ENCODE peak calls at places on chromosomes 5 and 9, in eight cellular contexts. S is tibial nerve, F is colonic mucosa, N is PC-3, W is prostate gland, J is GM13977, K is PC-9, R is OCI-LY7. H is an unnamed sample.

GRCh38 chr9:108168451-108168850 is 678.9 kb upstream of the KLF4 start:
- DNase-seq in J (no peak), W (no peak), K (no peak), F (no peak), S (peak; percentile 36), N (no peak), R (no peak), H (no peak)

GRCh38 chr5:149434162-149435014 is 55.3 kb upstream of the IL17B start:
- DNase-seq in S (peak; percentile 87), K (peak; percentile 59), F (peak; percentile 68), W (peak; percentile 56), N (peak; percentile 84), R (peak; percentile 63), J (peak; percentile 78), H (peak; percentile 70)

GRCh38 chr5:1137567-1138444 is 25.9 kb upstream of the SLC12A7 start:
- DNase-seq in N (peak; percentile 8), F (peak; percentile 75), W (no peak), R (peak; percentile 34), S (peak; percentile 30), K (no peak), J (no peak), H (no peak)

GRCh38 chr5:40071870-40072269 is 607.8 kb upstream of the PTGER4 start:
- DNase-seq in W (no peak), R (no peak), F (no peak), K (no peak), S (no peak), J (no peak), N (peak; percentile 63), H (peak; percentile 75)

GRCh38 chr9:4327504-4328191 is 27.8 kb upstream of the GLIS3 start:
- DNase-seq in W (no peak), K (no peak), N (peak; percentile 10), J (no peak), F (no peak), R (no peak), S (no peak), H (peak; percentile 36)

GRCh38 chr9:108290839-108291585 is 564.8 kb downstream of the ACTL7B start:
- DNase-seq in R (no peak), J (no peak), N (no peak), S (no peak), W (peak; percentile 38), F (no peak), K (no peak), H (peak; percentile 58)

GRCh38 chr9:96020822-96021615 is 145.5 kb downstream of the ERCC6L2 start:
- DNase-seq in J (peak; percentile 59), S (peak; percentile 36), W (no peak), K (no peak), N (no peak), F (peak; percentile 36), R (no peak), H (peak; percentile 13)

GRCh38 chr5:36569456-36569855 is 37.0 kb upstream of the SLC1A3 start:
- DNase-seq in N (no peak), S (peak; percentile 40), K (no peak), W (no peak), J (no peak), R (no peak), F (no peak), H (peak; percentile 24)

GRCh38 chr5:124745367-124746251 is 830 bp downstream of the ZNF608 start:
- DNase-seq in W (peak; percentile 30), K (no peak), N (peak; percentile 4), F (no peak), S (no peak), R (peak; percentile 65), J (no peak), H (peak; percentile 62)

GRCh38 chr5:32217886-32218396 is 43.8 kb upstream of the GOLPH3 start:
- DNase-seq in J (no peak), S (peak; percentile 65), N (peak; percentile 22), F (peak; percentile 30), K (no peak), R (peak; percentile 76), W (peak; percentile 64), H (peak; percentile 19)

GRCh38 chr5:115179959-115180709 is 10.4 kb upstream of the TRIM36 start:
- DNase-seq in W (no peak), N (peak; percentile 11), S (no peak), R (no peak), K (no peak), J (peak; percentile 67), F (peak; percentile 51), H (peak; percentile 10)

GRCh38 chr9:127734247-127734746 is 797 bp downstream of the TOR2A start:
- DNase-seq in S (no peak), W (no peak), N (no peak), J (no peak), F (no peak), K (no peak), R (no peak), H (no peak)

GRCh38 chr9:134519403-134520070 is 122.1 kb upstream of the COL5A1 start:
- DNase-seq in W (no peak), S (no peak), R (no peak), K (no peak), N (no peak), F (no peak), J (no peak), H (no peak)

GRCh38 chr9:13524245-13524644 is 244.8 kb upstream of the MPDZ start:
- DNase-seq in S (no peak), K (no peak), N (no peak), J (no peak), F (no peak), W (no peak), R (no peak), H (peak; percentile 26)

GRCh38 chr9:35116898-35117551 is 1.4 kb upstream of the ATOSB start:
- DNase-seq in R (peak; percentile 92), F (peak; percentile 95), N (peak; percentile 89), S (peak; percentile 94), W (peak; percentile 95), J (peak; percentile 82), K (peak; percentile 71), H (peak; percentile 94)
- TF ChIP-seq CTCF in R (peak; percentile 90), F (peak; percentile 94), N (peak; percentile 87), S (peak; percentile 85), W (peak; percentile 93), J (peak; percentile 96), K (peak; percentile 79), H (peak; percentile 97)

GRCh38 chr9:121860213-121860612 is 208.8 kb downstream of the DAB2IP start:
- DNase-seq in K (no peak), F (no peak), J (no peak), R (no peak), W (no peak), S (no peak), N (no peak), H (no peak)

GRCh38 chr9:121862973-121863372 is 211.5 kb downstream of the DAB2IP start:
- DNase-seq in N (no peak), J (no peak), S (no peak), F (no peak), R (no peak), W (no peak), K (no peak), H (no peak)

GRCh38 chr9:121862371-121862970 is 211.0 kb downstream of the DAB2IP start:
- DNase-seq in F (no peak), R (no peak), J (no peak), W (no peak), N (no peak), S (no peak), K (no peak), H (no peak)

GRCh38 chr9:121860744-121861143 is 209.3 kb downstream of the DAB2IP start:
- DNase-seq in J (no peak), W (no peak), F (no peak), R (no peak), N (no peak), K (peak; percentile 48), S (no peak), H (no peak)

DNA sequence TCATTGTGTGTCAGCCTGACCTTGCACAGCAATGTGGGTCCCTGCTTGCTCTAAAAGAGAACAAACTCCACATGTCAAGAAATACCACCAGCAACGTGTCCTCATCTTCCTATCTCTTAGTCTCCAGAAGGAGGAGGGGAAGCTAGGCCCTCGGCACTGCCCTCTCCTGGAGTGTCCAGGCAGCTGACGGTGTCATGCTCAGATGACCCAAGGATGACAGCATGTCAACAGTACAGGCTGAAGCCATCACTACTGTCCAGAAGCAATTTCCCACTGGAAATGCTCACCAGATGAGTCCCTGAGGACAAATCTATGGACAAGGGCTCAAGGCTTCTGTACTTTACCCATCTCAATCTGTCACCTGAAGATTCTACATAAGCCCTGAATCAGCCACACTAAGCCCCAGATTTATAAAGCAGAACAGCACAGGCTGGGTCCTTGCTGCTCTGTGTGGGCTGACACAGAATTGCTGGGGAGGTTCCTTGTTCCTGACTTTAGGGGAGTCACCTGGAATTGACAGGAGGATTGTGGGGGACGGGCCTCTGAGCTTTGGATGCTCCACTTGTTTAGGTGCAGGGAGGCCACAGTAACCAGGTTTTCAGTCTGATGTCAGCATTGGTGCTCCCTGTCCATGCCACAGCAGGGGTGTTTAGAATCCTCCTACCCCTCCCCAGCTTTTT is 210.2 kb downstream of the DAB2IP start:
- DNase-seq in W (no peak), F (peak; percentile 36), S (no peak), J (peak; percentile 42), N (peak; percentile 32), K (peak; percentile 28), R (peak; percentile 45), H (peak; percentile 18)
- TF ChIP-seq CTCF in W (no peak), F (no peak), S (peak; percentile 26), J (peak; percentile 56), N (peak; percentile 51), K (peak; percentile 61), R (peak; percentile 65), H (peak; percentile 42)

GRCh38 chr9:126615791-126616447 is 2.2 kb downstream of the LMX1B start:
- DNase-seq in K (no peak), R (no peak), W (no peak), F (no peak), J (peak; percentile 35), S (no peak), N (no peak), H (no peak)
- TF ChIP-seq CTCF in K (no peak), R (no peak), W (no peak), F (no peak), J (no peak), S (no peak), N (no peak), H (no peak)

GRCh38 chr5:170164087-170164486 is 58.4 kb downstream of the FOXI1 start:
- DNase-seq in R (no peak), J (no peak), N (no peak), S (no peak), K (no peak), F (no peak), W (no peak), H (no peak)

GRCh38 chr5:170162631-170163321 is 57.1 kb downstream of the FOXI1 start:
- DNase-seq in W (no peak), F (no peak), S (no peak), J (no peak), N (no peak), K (no peak), R (no peak), H (no peak)

GRCh38 chr5:170166101-170166500 is 60.4 kb downstream of the FOXI1 start:
- DNase-seq in W (no peak), S (no peak), N (no peak), J (no peak), F (no peak), K (no peak), R (no peak), H (no peak)

GRCh38 chr5:170168002-170168401 is 62.3 kb downstream of the FOXI1 start:
- DNase-seq in N (no peak), F (no peak), K (no peak), R (no peak), J (no peak), W (no peak), S (no peak), H (no peak)

DNA sequence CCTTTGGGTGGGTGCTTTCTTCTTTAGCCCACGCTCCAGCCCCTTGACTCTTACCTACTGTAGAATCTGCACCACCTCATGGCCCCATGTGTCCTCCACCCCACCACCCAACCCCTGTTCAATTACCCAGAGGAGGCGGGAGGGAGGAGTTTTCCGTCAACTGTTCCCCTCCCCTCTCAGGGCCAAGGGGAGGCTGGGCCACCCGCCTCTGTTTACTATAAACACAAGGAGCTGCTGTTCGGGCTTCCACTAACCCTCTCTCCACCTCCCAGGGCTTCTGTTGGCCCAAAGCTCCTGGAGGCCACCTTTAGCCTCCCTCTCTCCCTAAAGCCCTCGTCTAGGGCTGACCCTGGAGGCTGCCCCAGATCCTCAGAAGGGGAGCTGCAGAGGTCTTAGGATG is 59.2 kb downstream of the FOXI1 start:
- DNase-seq in K (no peak), W (no peak), N (no peak), S (no peak), F (no peak), J (no peak), R (no peak), H (no peak)
- TF ChIP-seq CTCF in K (no peak), W (no peak), N (no peak), S (no peak), F (no peak), J (no peak), R (no peak), H (no peak)

H was measured in epithelial cell of esophagus.